ENCODE peak calls at places on chromosomes 1 and 21, in ten cellular contexts. V is stimulated activated CD4-positive, alpha-beta T cell treated with anti-CD3 and anti-CD28 coated beads, Interleukin-2, amount 100 ng/mL, for 4 hours; R is naive thymus-derived CD4-positive, alpha-beta T cell; L is NCI-H748 treated with DMSO at 0.1 percent for 48 hours; T is A172; B is GM19239; E is colonic mucosa; D is occipital lobe; P is neural crest cell; G is lower leg skin. O is an unnamed sample.

GRCh38 chr1:95028954-95029353 is 43.8 kb downstream of the ALG14 start:
- DNase-seq in V (no peak), R (no peak), L (no peak), T (no peak), B (no peak), E (no peak), D (no peak), P (no peak), G (no peak), O (no peak)

GRCh38 chr1:87463917-87464565 is 135.4 kb downstream of the LMO4 start:
- DNase-seq in V (no peak), R (no peak), L (no peak), T (no peak), B (no peak), E (no peak), D (no peak), P (no peak), G (no peak), O (no peak)

GRCh38 chr1:246597340-246597739 is 31.1 kb downstream of the CNST start:
- DNase-seq in V (no peak), R (no peak), L (no peak), T (no peak), B (no peak), E (peak; percentile 85), D (no peak), P (no peak), G (peak; percentile 52), O (no peak)

GRCh38 chr1:70090875-70091274 is 114.5 kb downstream of the LRRC40 start:
- DNase-seq in V (no peak), R (no peak), L (no peak), T (peak; percentile 58), B (no peak), E (no peak), D (no peak), P (no peak), G (no peak), O (no peak)

GRCh38 chr1:211378844-211379243 is 52.2 kb downstream of the TRAF5 start:
- DNase-seq in V (no peak), R (no peak), L (no peak), T (peak; percentile 68), B (no peak), E (no peak), D (no peak), P (no peak), G (no peak), O (no peak)

GRCh38 chr1:181127898-181128453 is 39.5 kb downstream of the IER5 start:
- DNase-seq in V (no peak), R (no peak), L (no peak), T (peak; percentile 46), B (no peak), E (no peak), D (no peak), P (no peak), G (no peak), O (no peak)

GRCh38 chr1:31683997-31684396 is 19.8 kb downstream of the COL16A1 start:
- DNase-seq in V (no peak), R (no peak), L (no peak), T (no peak), B (no peak), E (peak; percentile 49), D (no peak), P (no peak), G (no peak), O (peak; percentile 55)

GRCh38 chr1:208216062-208216461 is 28.1 kb downstream of the PLXNA2 start:
- DNase-seq in V (no peak), R (no peak), L (no peak), T (peak; percentile 76), B (no peak), E (no peak), D (no peak), P (no peak), G (no peak), O (no peak)

GRCh38 chr21:44854391-44854663 is 19.2 kb downstream of the PTTG1IP start:
- DNase-seq in V (no peak), R (peak; percentile 27), L (no peak), T (no peak), B (no peak), E (no peak), D (no peak), P (no peak), G (no peak), O (no peak)

GRCh38 chr1:200043330-200043668 is 15.8 kb downstream of the NR5A2 start:
- DNase-seq in V (no peak), R (no peak), L (no peak), T (no peak), B (no peak), E (no peak), D (no peak), P (no peak), G (no peak), O (no peak)

GRCh38 chr1:163093579-163093978 is 24.4 kb downstream of the RGS4 start:
- DNase-seq in V (no peak), R (no peak), L (no peak), T (no peak), B (no peak), E (no peak), D (no peak), P (no peak), G (no peak), O (no peak)

GRCh38 chr1:51416910-51417309 is 86.5 kb upstream of the TTC39A start:
- DNase-seq in V (no peak), R (no peak), L (no peak), T (no peak), B (no peak), E (no peak), D (no peak), P (no peak), G (no peak), O (no peak)

GRCh38 chr21:28084951-28085350 is 907.7 kb downstream of the LTN1 start:
- DNase-seq in V (no peak), R (no peak), L (no peak), T (no peak), B (no peak), E (no peak), D (no peak), P (no peak), G (no peak), O (no peak)

GRCh38 chr21:44448651-44449131 is 6.6 kb upstream of the LRRC3 start:
- DNase-seq in V (no peak), R (no peak), L (no peak), T (no peak), B (no peak), E (no peak), D (no peak), P (no peak), G (no peak), O (peak; percentile 2)

GRCh38 chr1:10444248-10444647 is 5.6 kb upstream of the CORT start:
- DNase-seq in V (no peak), R (no peak), L (no peak), T (no peak), B (no peak), E (no peak), D (no peak), P (no peak), G (no peak), O (no peak)

GRCh38 chr21:42580793-42581201 is 67.1 kb downstream of the SLC37A1 start:
- DNase-seq in V (no peak), R (no peak), L (no peak), T (no peak), B (no peak), E (no peak), D (no peak), P (no peak), G (no peak), O (no peak)

GRCh38 chr1:231951399-231951798 is 324.8 kb downstream of the DISC1 start:
- DNase-seq in V (no peak), R (no peak), L (no peak), T (peak; percentile 54), B (no peak), E (no peak), D (no peak), P (no peak), G (no peak), O (no peak)

GRCh38 chr1:22287946-22288520 is 145.1 kb upstream of the WNT4 start:
- DNase-seq in V (no peak), R (no peak), L (no peak), T (no peak), B (no peak), E (no peak), D (no peak), P (no peak), G (no peak), O (no peak)

GRCh38 chr1:49694251-49694827 is 329.4 kb downstream of the AGBL4 start:
- DNase-seq in V (no peak), R (no peak), L (no peak), T (no peak), B (no peak), E (no peak), D (no peak), P (no peak), G (no peak), O (no peak)

GRCh38 chr1:31417148-31417547 is 4.1 kb downstream of the SERINC2 start:
- DNase-seq in V (no peak), R (no peak), L (no peak), T (no peak), B (no peak), E (no peak), D (no peak), P (no peak), G (no peak), O (no peak)

GRCh38 chr1:175881571-175881970 is 138.2 kb upstream of the TNR start:
- DNase-seq in V (no peak), R (no peak), L (no peak), T (no peak), B (no peak), E (no peak), D (no peak), P (no peak), G (no peak), O (no peak)

GRCh38 chr21:36882776-36883175 is 83.7 kb downstream of the HLCS start:
- DNase-seq in V (no peak), R (no peak), L (no peak), T (no peak), B (no peak), E (no peak), D (no peak), P (no peak), G (no peak), O (no peak)

GRCh38 chr1:230002164-230002803 is 64.8 kb upstream of the GALNT2 start:
- DNase-seq in V (no peak), R (no peak), L (no peak), T (no peak), B (no peak), E (peak; percentile 39), D (no peak), P (no peak), G (peak; percentile 46), O (no peak)

GRCh38 chr1:48908606-48909005 is 131.9 kb upstream of the BEND5 start:
- DNase-seq in V (no peak), R (no peak), L (no peak), T (no peak), B (no peak), E (no peak), D (no peak), P (no peak), G (no peak), O (no peak)

GRCh38 chr1:116498789-116499628 is 71.8 kb downstream of the CD58 start:
- DNase-seq in V (peak; percentile 28), R (peak; percentile 20), L (peak; percentile 55), T (peak; percentile 56), B (peak; percentile 53), E (peak; percentile 84), D (peak; percentile 41), P (peak; percentile 77), G (peak; percentile 63), O (peak; percentile 79)

GRCh38 chr1:23698466-23698865 is 6.9 kb downstream of the RPL11 start:
- DNase-seq in V (no peak), R (no peak), L (no peak), T (no peak), B (no peak), E (no peak), D (no peak), P (no peak), G (no peak), O (no peak)

GRCh38 chr1:180643693-180644092 is 11.9 kb downstream of the XPR1 start:
- DNase-seq in V (no peak), R (no peak), L (no peak), T (peak; percentile 42), B (no peak), E (no peak), D (no peak), P (no peak), G (no peak), O (no peak)

GRCh38 chr21:45074818-45075605 is 632 bp downstream of the ADARB1 start:
- DNase-seq in V (peak; percentile 16), R (no peak), L (peak; percentile 26), T (no peak), B (no peak), E (no peak), D (no peak), P (peak; percentile 35), G (no peak), O (peak; percentile 29)